ENCODE peak calls at places on chromosome 5, in five cellular contexts. One of them, this sample, is unnamed.

GRCh38 chr5:170467000-170467707 is 36.7 kb upstream of the KCNIP1 start:
- DNase-seq in adipocyte: peak
- DNase-seq in NCI-H1105: no peak
- DNase-seq in mammary epithelial cell: peak
- DNase-seq in thyroid gland: no peak
- DNase-seq in this sample: peak

GRCh38 chr5:90410178-90410762 is 714 bp upstream of the CETN3 start:
- DNase-seq in NCI-H1105: no peak
- DNase-seq in thyroid gland: no peak
- DNase-seq in mammary epithelial cell: no peak
- DNase-seq in adipocyte: no peak
- DNase-seq in this sample: peak

GRCh38 chr5:149537374-149537959 is 13.8 kb downstream of the CSNK1A1 start:
- DNase-seq in thyroid gland: no peak
- DNase-seq in adipocyte: no peak
- DNase-seq in NCI-H1105: no peak
- DNase-seq in mammary epithelial cell: no peak
- DNase-seq in this sample: no peak

GRCh38 chr5:113000466-113000865 is 23.9 kb downstream of the DCP2 start:
- DNase-seq in NCI-H1105: no peak
- DNase-seq in mammary epithelial cell: peak
- DNase-seq in adipocyte: no peak
- DNase-seq in thyroid gland: no peak
- DNase-seq in this sample: no peak

GRCh38 chr5:115842089-115842881 is 550 bp downstream of the AP3S1 start:
- DNase-seq in mammary epithelial cell: peak
- DNase-seq in thyroid gland: peak
- DNase-seq in adipocyte: peak
- DNase-seq in NCI-H1105: no peak
- DNase-seq in this sample: peak

GRCh38 chr5:79713727-79714126 is 24.1 kb downstream of the CMYA5 start:
- DNase-seq in thyroid gland: no peak
- DNase-seq in adipocyte: no peak
- DNase-seq in mammary epithelial cell: no peak
- DNase-seq in NCI-H1105: no peak
- DNase-seq in this sample: no peak

GRCh38 chr5:37501152-37501551 is 122.0 kb downstream of the WDR70 start:
- DNase-seq in mammary epithelial cell: no peak
- DNase-seq in NCI-H1105: no peak
- DNase-seq in thyroid gland: no peak
- DNase-seq in adipocyte: peak
- DNase-seq in this sample: no peak

GRCh38 chr5:169519358-169519757 is 64.2 kb upstream of the SPDL1 start:
- DNase-seq in mammary epithelial cell: no peak
- DNase-seq in NCI-H1105: no peak
- DNase-seq in thyroid gland: no peak
- DNase-seq in adipocyte: no peak
- DNase-seq in this sample: no peak

GRCh38 chr5:144832416-144832815 is 661.7 kb downstream of the KCTD16 start:
- DNase-seq in mammary epithelial cell: no peak
- DNase-seq in NCI-H1105: no peak
- DNase-seq in adipocyte: peak
- DNase-seq in thyroid gland: no peak
- DNase-seq in this sample: no peak

GRCh38 chr5:1088031-1088430 is 23.8 kb downstream of the SLC12A7 start:
- DNase-seq in NCI-H1105: no peak
- DNase-seq in mammary epithelial cell: no peak
- DNase-seq in adipocyte: no peak
- DNase-seq in thyroid gland: no peak
- DNase-seq in this sample: no peak

GRCh38 chr5:27328480-27328879 is 290.1 kb upstream of the CDH9 start:
- DNase-seq in adipocyte: peak
- DNase-seq in NCI-H1105: no peak
- DNase-seq in mammary epithelial cell: peak
- DNase-seq in thyroid gland: no peak
- DNase-seq in this sample: peak

GRCh38 chr5:109740329-109740728 is 50.6 kb downstream of the MAN2A1 start:
- DNase-seq in mammary epithelial cell: peak
- DNase-seq in NCI-H1105: no peak
- DNase-seq in thyroid gland: peak
- DNase-seq in adipocyte: no peak
- DNase-seq in this sample: peak

GRCh38 chr5:4758550-4758949 is 381.6 kb upstream of the ADAMTS16 start:
- DNase-seq in mammary epithelial cell: peak
- DNase-seq in thyroid gland: no peak
- DNase-seq in NCI-H1105: no peak
- DNase-seq in adipocyte: no peak
- DNase-seq in this sample: no peak

GRCh38 chr5:38077652-38078051 is 180.7 kb upstream of the EGFLAM start:
- DNase-seq in mammary epithelial cell: no peak
- DNase-seq in adipocyte: no peak
- DNase-seq in NCI-H1105: no peak
- DNase-seq in thyroid gland: no peak
- DNase-seq in this sample: no peak

GRCh38 chr5:173051746-173052145 is 4.4 kb upstream of the CREBRF start:
- DNase-seq in adipocyte: peak
- DNase-seq in thyroid gland: no peak
- DNase-seq in NCI-H1105: no peak
- DNase-seq in mammary epithelial cell: no peak
- DNase-seq in this sample: no peak

GRCh38 chr5:98458004-98458403 is 315.5 kb upstream of the RGMB start:
- DNase-seq in thyroid gland: no peak
- DNase-seq in adipocyte: peak
- DNase-seq in mammary epithelial cell: no peak
- DNase-seq in NCI-H1105: no peak
- DNase-seq in this sample: no peak

GRCh38 chr5:125550237-125550636 is 803.8 kb upstream of the ZNF608 start:
- DNase-seq in NCI-H1105: no peak
- DNase-seq in adipocyte: peak
- DNase-seq in thyroid gland: no peak
- DNase-seq in mammary epithelial cell: peak
- DNase-seq in this sample: no peak

GRCh38 chr5:32109236-32109635 is 64.9 kb downstream of the GOLPH3 start:
- DNase-seq in NCI-H1105: no peak
- DNase-seq in mammary epithelial cell: no peak
- DNase-seq in thyroid gland: no peak
- DNase-seq in adipocyte: no peak
- DNase-seq in this sample: no peak

GRCh38 chr5:135944967-135945560 is 9.7 kb downstream of the LECT2 start:
- DNase-seq in thyroid gland: peak
- DNase-seq in NCI-H1105: peak
- DNase-seq in adipocyte: peak
- DNase-seq in mammary epithelial cell: peak
- DNase-seq in this sample: peak

GRCh38 chr5:106019271-106019670 is 1651.5 kb downstream of the EFNA5 start:
- DNase-seq in mammary epithelial cell: no peak
- DNase-seq in thyroid gland: no peak
- DNase-seq in NCI-H1105: no peak
- DNase-seq in adipocyte: peak
- DNase-seq in this sample: no peak

GRCh38 chr5:36066001-36066539 is 612 bp downstream of the UGT3A2 start:
- DNase-seq in adipocyte: no peak
- DNase-seq in NCI-H1105: no peak
- DNase-seq in thyroid gland: no peak
- DNase-seq in mammary epithelial cell: no peak
- DNase-seq in this sample: no peak

GRCh38 chr5:171888051-171888481 is 102.4 kb downstream of the SMIM23 start:
- DNase-seq in thyroid gland: no peak
- DNase-seq in NCI-H1105: no peak
- DNase-seq in adipocyte: no peak
- DNase-seq in mammary epithelial cell: no peak
- DNase-seq in this sample: no peak

GRCh38 chr5:31413030-31413812 is 118.7 kb downstream of the DROSHA start:
- DNase-seq in mammary epithelial cell: peak
- DNase-seq in NCI-H1105: no peak
- DNase-seq in thyroid gland: no peak
- DNase-seq in adipocyte: no peak
- DNase-seq in this sample: no peak

GRCh38 chr5:136249678-136250266 is 56.8 kb upstream of the SMIM32 start:
- DNase-seq in thyroid gland: peak
- DNase-seq in mammary epithelial cell: peak
- DNase-seq in NCI-H1105: peak
- DNase-seq in adipocyte: peak
- DNase-seq in this sample: no peak

GRCh38 chr5:155489949-155490348 is 476.4 kb downstream of the KIF4B start:
- DNase-seq in NCI-H1105: no peak
- DNase-seq in mammary epithelial cell: no peak
- DNase-seq in thyroid gland: no peak
- DNase-seq in adipocyte: no peak
- DNase-seq in this sample: no peak

GRCh38 chr5:67283988-67284457 is 87.4 kb upstream of the CD180 start:
- DNase-seq in thyroid gland: no peak
- DNase-seq in NCI-H1105: no peak
- DNase-seq in adipocyte: no peak
- DNase-seq in mammary epithelial cell: no peak
- DNase-seq in this sample: no peak

GRCh38 chr5:915946-916345 is 23.3 kb downstream of the TRIP13 start:
- DNase-seq in NCI-H1105: no peak
- DNase-seq in mammary epithelial cell: no peak
- DNase-seq in thyroid gland: no peak
- DNase-seq in adipocyte: no peak
- DNase-seq in this sample: no peak

GRCh38 chr5:62082370-62082778 is 223.6 kb upstream of the KIF2A start:
- DNase-seq in thyroid gland: no peak
- DNase-seq in mammary epithelial cell: peak
- DNase-seq in adipocyte: peak
- DNase-seq in NCI-H1105: no peak
- DNase-seq in this sample: peak

GRCh38 chr5:1887400-1888360 is 5.0 kb upstream of the IRX4 start:
- DNase-seq in mammary epithelial cell: peak
- DNase-seq in adipocyte: no peak
- DNase-seq in NCI-H1105: no peak
- DNase-seq in thyroid gland: no peak
- DNase-seq in this sample: no peak

GRCh38 chr5:142634375-142635018 is 51.4 kb downstream of the FGF1 start:
- DNase-seq in thyroid gland: no peak
- DNase-seq in adipocyte: no peak
- DNase-seq in NCI-H1105: no peak
- DNase-seq in mammary epithelial cell: no peak
- DNase-seq in this sample: no peak

GRCh38 chr5:14872070-14872989 is 752 bp upstream of the ANKH start:
- DNase-seq in mammary epithelial cell: no peak
- DNase-seq in NCI-H1105: peak
- DNase-seq in thyroid gland: peak
- DNase-seq in adipocyte: peak
- DNase-seq in this sample: no peak

This sample was measured in SW 1271.